ENCODE peak calls at places on chromosome 1, in four cellular contexts. X is right lobe of liver, F is heart left ventricle, H is upper lobe of right lung. N is an unnamed sample.
A peak's percentile ranks its signal among the peaks of the same experiment; 100 is the strongest.

GRCh38 chr1:212470059-212470458 is 37.3 kb downstream of the NENF start:
- DNase-seq in X (peak; percentile 46), F (peak; percentile 60), H (peak; percentile 67), N (peak; percentile 97)

GRCh38 chr1:175072131-175072941 is 4.7 kb downstream of the TNN start:
- DNase-seq in X (no peak), F (peak; percentile 44), H (no peak), N (no peak)

GRCh38 chr1:148333875-148334338 is 149.2 kb downstream of the PPIAL4G start:
- DNase-seq in X (no peak), F (no peak), H (no peak), N (no peak)

GRCh38 chr1:49995734-49996133 is 28.0 kb downstream of the AGBL4 start:
- DNase-seq in X (no peak), F (no peak), H (no peak), N (no peak)

GRCh38 chr1:205972491-205973168 is 29.4 kb upstream of the SLC26A9 start:
- DNase-seq in X (no peak), F (no peak), H (peak; percentile 27), N (no peak)

GRCh38 chr1:48677306-48678287 is 99.1 kb downstream of the BEND5 start:
- DNase-seq in X (peak; percentile 92), F (peak; percentile 51), H (peak; percentile 84), N (no peak)

GRCh38 chr1:20349971-20350370 is 59.3 kb downstream of the VWA5B1 start:
- DNase-seq in X (no peak), F (no peak), H (no peak), N (no peak)

GRCh38 chr1:1621173-1621661 is 5.9 kb downstream of the MIB2 start:
- DNase-seq in X (peak; percentile 47), F (no peak), H (no peak), N (no peak)

GRCh38 chr1:51829058-51829457 is 49.5 kb downstream of the NRDC start:
- DNase-seq in X (no peak), F (no peak), H (no peak), N (no peak)

GRCh38 chr1:43554444-43554992 is 23.8 kb downstream of the PTPRF start:
- DNase-seq in X (no peak), F (no peak), H (no peak), N (no peak)

GRCh38 chr1:30650959-30651320 is 72.4 kb downstream of the MATN1 start:
- DNase-seq in X (peak; percentile 22), F (no peak), H (no peak), N (no peak)
- H3K27ac ChIP-seq in X (no peak overlapping the region), F (no peak overlapping the region), H (no peak overlapping the region), N (no peak overlapping the region)

GRCh38 chr1:31765041-31765467 is 914 bp upstream of the ADGRB2 start:
- DNase-seq in X (no peak), F (no peak), H (no peak), N (no peak)
- TF ChIP-seq CTCF in X (peak; percentile 14), F (no peak), H (no peak), N (no peak)

DNA sequence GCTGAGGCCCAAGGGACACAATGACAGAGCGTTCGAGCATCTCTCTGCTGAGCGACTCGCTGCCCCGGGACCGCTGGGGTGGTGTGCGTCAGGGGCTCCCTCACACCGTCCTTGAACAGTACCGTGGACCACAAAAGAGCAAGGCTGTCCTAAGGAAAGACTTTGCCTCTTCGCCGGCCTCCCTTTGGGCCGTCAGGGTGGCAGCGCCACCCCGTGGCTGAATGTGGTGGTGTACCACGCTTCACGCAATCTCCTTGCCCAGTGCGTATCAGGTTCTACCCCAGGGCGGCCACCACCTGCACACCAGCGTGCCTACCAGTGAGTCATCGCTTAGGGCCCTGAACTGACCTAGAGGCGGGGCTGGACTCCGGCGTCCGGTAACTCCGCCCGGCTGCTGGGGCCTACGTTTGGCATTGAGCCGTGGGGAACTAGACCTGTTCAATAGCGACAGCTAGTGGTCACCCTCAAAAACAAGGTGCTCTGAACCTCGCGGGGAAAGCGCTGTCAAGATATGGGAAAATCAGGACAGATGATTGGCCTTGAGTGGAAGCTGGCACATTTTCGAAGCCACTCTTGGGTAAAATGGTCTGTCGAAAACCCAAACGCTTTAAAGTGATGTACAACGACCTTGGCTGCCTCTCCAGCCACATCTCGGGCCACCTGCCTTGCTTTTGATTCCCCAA is 8.1 kb upstream of the TRAF3IP3 start:
- DNase-seq in X (peak; percentile 98), F (peak; percentile 91), H (peak; percentile 95), N (peak; percentile 91)
- H3K4me3 ChIP-seq in X (no peak overlapping the region), F (peak overlapping the region; percentile 50), H (peak overlapping the region; percentile 36), N (peak overlapping the region; percentile 54)

GRCh38 chr1:170461762-170462384 is 70.1 kb upstream of the GORAB start:
- DNase-seq in X (no peak), F (no peak), H (no peak), N (no peak)
- H3K27ac ChIP-seq in X (no peak overlapping the region), F (no peak overlapping the region), H (no peak overlapping the region), N (no peak overlapping the region)

DNA sequence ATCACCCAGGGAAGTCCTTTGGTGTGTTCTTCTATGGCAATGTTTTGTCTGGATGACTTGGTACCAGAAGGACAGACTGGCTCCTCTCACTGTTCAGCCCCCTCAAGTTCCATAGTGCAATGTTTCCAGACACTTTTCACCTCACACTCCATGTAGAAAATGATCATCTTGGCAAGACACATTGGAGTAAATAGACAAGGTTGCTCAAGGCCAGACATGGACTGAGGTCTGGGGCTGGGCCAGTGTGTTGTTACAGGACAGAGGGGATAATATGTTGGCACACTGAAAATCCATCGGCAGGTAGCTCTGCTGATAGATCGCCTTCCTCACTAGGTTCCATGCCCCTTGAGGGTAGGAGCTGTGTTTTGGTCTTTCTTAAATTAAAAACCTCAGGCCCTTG is 51.5 kb downstream of the C1orf21 start:
- DNase-seq in X (no peak), F (no peak), H (no peak), N (no peak)
- TF ChIP-seq CTCF in X (no peak), F (no peak), H (no peak), N (no peak)

GRCh38 chr1:6360517-6360916 is 33.0 kb downstream of the ACOT7 start:
- DNase-seq in X (no peak), F (no peak), H (no peak), N (no peak)
- H3K4me3 ChIP-seq in X (no peak overlapping the region), F (no peak overlapping the region), H (no peak overlapping the region), N (no peak overlapping the region)

DNA sequence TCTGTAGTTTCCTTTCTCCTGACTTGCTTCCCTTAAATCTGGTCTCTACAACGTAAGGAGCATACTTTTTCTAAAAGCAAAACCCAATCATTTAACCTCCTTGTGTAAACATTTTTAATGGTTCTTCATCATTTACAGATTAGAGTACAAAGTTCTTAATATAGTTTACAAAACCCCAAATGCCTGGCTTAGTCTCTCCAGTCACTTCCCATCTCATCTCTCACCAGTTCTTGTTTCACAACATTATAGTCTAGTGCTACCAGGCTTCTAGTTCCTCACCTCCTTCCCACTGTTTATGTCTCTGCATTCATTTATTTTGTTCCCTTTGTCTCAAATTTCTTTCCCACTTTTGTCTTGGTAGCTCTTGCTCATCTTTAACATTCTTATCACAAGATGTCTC is 168.4 kb downstream of the FASLG start:
- DNase-seq in X (no peak), F (no peak), H (no peak), N (no peak)
- H3K27ac ChIP-seq in X (no peak overlapping the region), F (peak overlapping the region; percentile 66), H (peak overlapping the region; percentile 45), N (no peak overlapping the region)